ENCODE peak calls at places on chromosomes 4 and X, in ten cellular contexts. G is hepatocyte, M is prostate gland, X is lower lobe of right lung, L is psoas muscle, K is body of pancreas, R is mucosa of descending colon, V is adrenal gland, F is brain microvascular endothelial cell, C is heart left ventricle. N is an unnamed sample.

GRCh38 chr4:189084671-189085070 is 856.0 kb upstream of the FRG1 start:
- DNase-seq in R (no peak), X (no peak), M (no peak), K (no peak), L (no peak), C (no peak), G (no peak), F (no peak), V (no peak), N (no peak)

GRCh38 chr4:128394778-128395177 is 107.2 kb upstream of the PGRMC2 start:
- DNase-seq in G (no peak), C (no peak), X (no peak), V (no peak), R (no peak), F (no peak), K (no peak), L (peak; percentile 58), M (no peak), N (no peak)

GRCh38 chr4:140711910-140712309 is 44.3 kb downstream of the TBC1D9 start:
- DNase-seq in C (no peak), G (peak; percentile 29), M (no peak), L (no peak), V (no peak), X (no peak), R (no peak), F (no peak), K (no peak), N (no peak)

GRCh38 chr4:128782076-128782715 is 27.3 kb upstream of the JADE1 start:
- DNase-seq in F (no peak), X (no peak), L (peak; percentile 36), M (no peak), G (no peak), R (peak; percentile 67), C (no peak), V (peak; percentile 68), K (peak; percentile 53), N (no peak)

GRCh38 chr4:2289311-2289954 is 27.5 kb upstream of the MXD4 start:
- DNase-seq in M (no peak), K (no peak), G (peak; percentile 2), F (no peak), V (peak; percentile 45), X (no peak), R (no peak), C (peak; percentile 19), L (no peak), N (no peak)

GRCh38 chr4:107839166-107839565 is 14.4 kb downstream of the SGMS2 start:
- DNase-seq in V (no peak), R (no peak), C (no peak), G (no peak), X (no peak), K (no peak), L (no peak), F (no peak), M (no peak), N (no peak)

GRCh38 chrX:57367649-57368048 is 81.1 kb downstream of the FAAH2 start:
- DNase-seq in L (no peak), R (no peak), M (no peak), K (no peak), F (no peak), X (no peak), V (no peak), G (peak; percentile 5), C (no peak), N (no peak)

GRCh38 chr4:53281438-53281837 is 84.4 kb downstream of the SCFD2 start:
- DNase-seq in L (no peak), K (no peak), V (no peak), R (no peak), F (no peak), C (no peak), M (no peak), X (no peak), G (no peak), N (no peak)

GRCh38 chrX:74535633-74536141 is 78.7 kb downstream of the RLIM start:
- DNase-seq in G (peak; percentile 80), M (peak; percentile 54), L (peak; percentile 77), R (peak; percentile 80), K (peak; percentile 70), F (peak; percentile 27), V (peak; percentile 79), X (peak; percentile 61), C (peak; percentile 87), N (no peak)

GRCh38 chrX:74536142-74537010 is 78.0 kb downstream of the RLIM start:
- DNase-seq in C (peak; percentile 93), V (peak; percentile 93), L (peak; percentile 87), X (peak; percentile 80), F (peak; percentile 53), K (peak; percentile 76), M (peak; percentile 58), G (peak; percentile 81), R (peak; percentile 80), N (no peak)

GRCh38 chrX:74535211-74535621 is 79.2 kb downstream of the RLIM start:
- DNase-seq in F (peak; percentile 31), M (peak; percentile 4), K (peak; percentile 23), X (no peak), V (peak; percentile 67), R (no peak), C (no peak), G (peak; percentile 62), L (no peak), N (no peak)

GRCh38 chrX:74534569-74535038 is 79.8 kb downstream of the RLIM start:
- DNase-seq in C (no peak), M (no peak), V (no peak), G (no peak), F (peak; percentile 5), R (no peak), K (no peak), L (no peak), X (no peak), N (no peak)

DNA sequence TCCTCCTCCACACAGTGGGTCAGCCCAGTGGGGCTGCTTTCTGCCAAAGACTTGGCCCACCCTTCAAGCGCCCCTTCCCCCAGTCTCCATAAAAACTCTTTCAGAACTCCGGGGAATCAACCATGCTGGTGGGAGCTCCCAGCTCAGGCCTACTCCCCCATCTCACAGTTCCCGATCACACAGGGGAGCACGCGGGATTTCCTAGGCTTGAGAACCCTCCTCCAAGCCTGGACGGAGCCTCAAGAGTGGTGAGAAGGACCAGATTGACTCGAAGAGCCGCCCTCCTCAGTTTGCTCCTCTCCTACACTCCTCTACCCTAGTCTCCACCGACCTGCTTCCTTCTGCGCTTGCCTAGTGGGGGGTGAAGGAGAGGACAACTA is 77.4 kb downstream of the RLIM start:
- DNase-seq in R (no peak), V (peak; percentile 57), G (peak; percentile 44), X (no peak), C (no peak), M (no peak), L (no peak), F (peak; percentile 2), K (no peak), N (no peak)
- H3K4me3 ChIP-seq in R (no peak overlapping the region), V (peak overlapping the region; percentile 49), G (peak overlapping the region; percentile 41), X (peak overlapping the region; percentile 59), C (peak overlapping the region; percentile 61), M (peak overlapping the region; percentile 27), L (peak overlapping the region; percentile 72), F (peak overlapping the region; percentile 51), K (no peak overlapping the region), N (peak overlapping the region; percentile 42)

GRCh38 chr4:145935253-145936141 is 3.1 kb downstream of the ZNF827 start:
- DNase-seq in C (peak; percentile 68), K (peak; percentile 42), F (no peak), L (peak; percentile 31), R (peak; percentile 59), G (peak; percentile 35), M (no peak), X (peak; percentile 44), V (peak; percentile 80), N (no peak)

GRCh38 chr4:145934434-145935047 is 4.1 kb downstream of the ZNF827 start:
- DNase-seq in X (no peak), L (no peak), V (no peak), R (peak; percentile 28), K (no peak), G (no peak), M (no peak), F (no peak), C (no peak), N (no peak)

GRCh38 chr4:145937990-145938611 is 522 bp downstream of the ZNF827 start:
- DNase-seq in F (peak; percentile 22), R (peak; percentile 53), X (no peak), L (no peak), C (no peak), G (peak; percentile 63), V (no peak), M (peak; percentile 10), K (peak; percentile 40), N (no peak)

GRCh38 chr4:145937021-145937861 is 1.4 kb downstream of the ZNF827 start:
- DNase-seq in K (peak; percentile 73), M (peak; percentile 58), X (peak; percentile 65), L (peak; percentile 75), V (peak; percentile 80), C (peak; percentile 67), R (peak; percentile 85), G (peak; percentile 86), F (peak; percentile 73), N (no peak)

DNA sequence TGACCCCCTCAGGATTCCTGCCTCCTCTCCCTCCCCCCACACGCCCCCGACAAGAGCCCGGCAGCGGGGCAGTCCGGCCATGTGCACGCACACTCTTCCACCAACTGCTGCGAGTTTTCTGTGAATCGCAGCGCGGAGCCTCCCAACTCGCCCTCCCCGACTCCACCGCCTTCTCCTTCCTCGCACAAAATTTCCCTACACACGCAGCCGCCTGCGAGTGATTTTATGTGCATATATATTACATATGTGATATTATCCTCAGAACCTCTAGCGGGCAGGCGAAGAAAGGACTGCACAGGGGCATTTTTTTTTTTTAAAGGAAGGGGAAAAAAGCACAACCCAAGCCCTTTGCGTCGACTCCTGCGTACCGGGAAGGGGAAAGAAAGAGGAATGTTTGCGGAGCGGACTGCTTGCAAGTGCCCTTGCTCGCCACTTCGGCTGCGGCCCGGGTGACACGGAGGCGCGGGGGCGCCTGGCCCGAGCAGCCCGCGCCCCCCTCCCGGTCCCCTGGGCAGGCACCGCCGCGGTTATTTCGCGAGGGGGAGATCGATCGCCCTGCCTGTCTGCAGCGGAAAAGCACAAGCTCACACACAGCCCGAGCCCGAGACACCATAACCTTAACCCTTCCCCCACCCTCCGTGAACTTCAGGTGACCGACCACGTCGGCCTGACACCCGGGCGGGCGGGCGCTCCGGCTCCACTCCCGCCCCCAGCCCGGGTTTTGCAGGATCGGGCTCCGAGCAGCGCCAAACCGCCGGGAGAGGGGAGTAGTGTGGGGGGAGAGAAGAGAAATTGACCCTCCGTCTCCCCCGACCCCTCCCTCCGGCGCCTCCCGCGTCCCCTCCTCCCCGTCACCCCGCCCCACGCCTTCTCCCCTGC is 2.2 kb downstream of the ZNF827 start:
- DNase-seq in L (peak; percentile 72), X (peak; percentile 68), R (peak; percentile 79), G (peak; percentile 90), C (peak; percentile 80), M (peak; percentile 58), F (peak; percentile 65), V (peak; percentile 82), K (peak; percentile 77), N (no peak)
- TF ChIP-seq CTCF in L (peak; percentile 28), X (peak; percentile 31), R (no peak), G (peak; percentile 21), C (peak; percentile 16), M (no peak), F (peak; percentile 53), V (peak; percentile 41), K (peak; percentile 38), N (peak; percentile 26)

GRCh38 chrX:12985336-12985735 is 10.4 kb downstream of the TMSB4X start:
- DNase-seq in C (no peak), V (no peak), G (no peak), X (no peak), F (no peak), M (no peak), R (no peak), K (no peak), L (no peak), N (no peak)
- H3K4me3 ChIP-seq in C (no peak overlapping the region), V (no peak overlapping the region), G (no peak overlapping the region), X (no peak overlapping the region), F (no peak overlapping the region), M (no peak overlapping the region), R (no peak overlapping the region), K (no peak overlapping the region), L (no peak overlapping the region), N (no peak overlapping the region)

GRCh38 chrX:16112428-16112827 is 10.9 kb upstream of the GRPR start:
- DNase-seq in M (no peak), C (no peak), F (no peak), X (no peak), L (no peak), K (no peak), V (no peak), R (no peak), G (no peak), N (no peak)
- TF ChIP-seq CTCF in M (no peak), C (no peak), F (peak; percentile 37), X (no peak), L (no peak), K (no peak), V (no peak), R (no peak), G (no peak), N (no peak)

N was measured in kidney epithelial cell.